ENCODE peak calls at places on chromosomes 16 and 17, in five cellular contexts. B, D, N, T and O are unnamed samples.

GRCh38 chr16:70529051-70529777 is 5.6 kb downstream of the SF3B3 start:
- DNase-seq in D (no peak), B (no peak), T (no peak), N (no peak), O (no peak)

GRCh38 chr17:64694207-64694606 is 32.1 kb upstream of the SMURF2 start:
- DNase-seq in D (peak; percentile 72), T (no peak), N (no peak), B (no peak), O (peak; percentile 71)

GRCh38 chr17:72931163-72931562 is 161.3 kb downstream of the SLC39A11 start:
- DNase-seq in N (peak; percentile 47), T (no peak), D (no peak), B (no peak), O (no peak)

GRCh38 chr17:59620518-59621259 is 994 bp downstream of the CLTC start:
- DNase-seq in T (peak; percentile 55), D (no peak), N (peak; percentile 51), B (no peak), O (no peak)

GRCh38 chr16:53814791-53815190 is 110.8 kb downstream of the FTO start:
- DNase-seq in B (no peak), N (no peak), T (no peak), D (no peak), O (no peak)

GRCh38 chr16:25012525-25012991 is 2.6 kb downstream of the ARHGAP17 start:
- DNase-seq in D (no peak), T (no peak), N (no peak), B (no peak), O (no peak)

GRCh38 chr17:60165976-60166375 is 16.2 kb downstream of the CA4 start:
- DNase-seq in N (no peak), T (no peak), D (no peak), B (no peak), O (no peak)

GRCh38 chr17:50841277-50841948 is 6.0 kb downstream of the WFIKKN2 start:
- DNase-seq in T (peak; percentile 38), B (no peak), N (peak; percentile 19), D (no peak), O (no peak)

GRCh38 chr16:23941963-23942564 is 106.3 kb downstream of the PRKCB start:
- DNase-seq in B (no peak), N (no peak), D (no peak), T (no peak), O (no peak)

GRCh38 chr17:1220346-1220745 is 40.6 kb upstream of the ABR start:
- DNase-seq in B (no peak), N (no peak), T (no peak), D (no peak), O (no peak)

GRCh38 chr17:77212081-77212832 is 71.5 kb downstream of the SEC14L1 start:
- DNase-seq in N (peak; percentile 89), T (no peak), B (no peak), D (no peak), O (no peak)

GRCh38 chr17:72613411-72614292 is 478.8 kb downstream of the SLC39A11 start:
- DNase-seq in N (no peak), D (no peak), T (no peak), B (no peak), O (no peak)

GRCh38 chr16:52489894-52490293 is 57.0 kb downstream of the TOX3 start:
- DNase-seq in B (no peak), D (no peak), T (no peak), N (no peak), O (no peak)

GRCh38 chr17:12034538-12034937 is 13.9 kb downstream of the MAP2K4 start:
- DNase-seq in B (no peak), T (no peak), N (no peak), D (no peak), O (no peak)

GRCh38 chr17:17811381-17812210 is 25.2 kb downstream of the SREBF1 start:
- DNase-seq in B (peak; percentile 81), D (no peak), N (no peak), T (no peak), O (peak; percentile 74)

GRCh38 chr17:4940625-4941021 is 555 bp downstream of the RNF167 start:
- DNase-seq in B (no peak), D (no peak), T (peak; percentile 75), N (no peak), O (no peak)

GRCh38 chr16:54418903-54419302 is 132.3 kb upstream of the IRX3 start:
- DNase-seq in B (no peak), D (no peak), N (no peak), T (no peak), O (no peak)

GRCh38 chr17:28227278-28228108 is 91.5 kb upstream of the TMEM97 start:
- DNase-seq in D (no peak), N (no peak), B (peak; percentile 79), T (no peak), O (peak; percentile 82)

GRCh38 chr16:57091200-57091989 is 988 bp upstream of the CPNE2 start:
- DNase-seq in N (no peak), T (no peak), B (peak; percentile 69), D (peak; percentile 19), O (no peak)

GRCh38 chr16:75296606-75297005 is 45.2 kb upstream of the BCAR1 start:
- DNase-seq in B (no peak), T (no peak), N (no peak), D (no peak), O (no peak)

GRCh38 chr16:3017806-3018506 is at the start of gene CLDN6:
- DNase-seq in N (no peak), T (no peak), B (no peak), D (no peak), O (no peak)

GRCh38 chr16:2473425-2473926 is 1.5 kb upstream of the TBC1D24 start:
- DNase-seq in T (no peak), B (no peak), N (no peak), D (no peak), O (no peak)

GRCh38 chr17:80539022-80539421 is 5.6 kb upstream of the RPTOR start:
- DNase-seq in T (no peak), N (no peak), D (no peak), B (no peak), O (no peak)

GRCh38 chr17:78137392-78138203 is 7.0 kb downstream of the TMC8 start:
- DNase-seq in D (no peak), B (no peak), N (no peak), T (peak; percentile 70), O (no peak)

GRCh38 chr16:72241930-72242329 is 70.0 kb upstream of the PMFBP1 start:
- DNase-seq in N (no peak), B (peak; percentile 40), T (no peak), D (no peak), O (no peak)